ENCODE peak calls at places on chromosome 1, in six cellular contexts. F is NCI-H2029, N is Calu3, L is SJCRH30, M is NCI-H1105 treated with DMSO at 0.1 percent for 48 hours, Z is RPMI7951. C is an unnamed sample.

GRCh38 chr1:20708891-20709290 is 8.9 kb downstream of the KIF17 start:
- DNase-seq in F (no peak), N (no peak), L (no peak), M (no peak), Z (no peak), C (no peak)

GRCh38 chr1:11650331-11650991 is 3.8 kb downstream of the FBXO2 start:
- DNase-seq in F (peak), N (peak), L (peak), M (no peak), Z (peak), C (peak)

GRCh38 chr1:185696419-185697150 is 37.6 kb upstream of the HMCN1 start:
- DNase-seq in F (peak), N (no peak), L (no peak), M (peak), Z (no peak), C (peak)

GRCh38 chr1:46026531-46026930 is 105.9 kb downstream of the PIK3R3 start:
- DNase-seq in F (no peak), N (no peak), L (no peak), M (no peak), Z (no peak), C (no peak)

GRCh38 chr1:116624040-116624439 is 43.5 kb downstream of the IGSF3 start:
- DNase-seq in F (no peak), N (no peak), L (no peak), M (no peak), Z (no peak), C (no peak)

GRCh38 chr1:67760030-67760821 is 73.0 kb downstream of the GNG12 start:
- DNase-seq in F (peak), N (peak), L (peak), M (peak), Z (peak), C (peak)

GRCh38 chr1:154962238-154962678 is 676 bp upstream of the PYGO2 start:
- DNase-seq in F (no peak), N (no peak), L (peak), M (no peak), Z (no peak), C (no peak)

GRCh38 chr1:227999056-227999930 is 7.5 kb upstream of the WNT3A start:
- DNase-seq in F (no peak), N (peak), L (peak), M (peak), Z (peak), C (peak)

GRCh38 chr1:1066403-1067283 is 7.5 kb downstream of the RNF223 start:
- DNase-seq in F (no peak), N (no peak), L (no peak), M (no peak), Z (no peak), C (no peak)

GRCh38 chr1:198955085-198955484 is 316.2 kb downstream of the PTPRC start:
- DNase-seq in F (no peak), N (no peak), L (no peak), M (no peak), Z (no peak), C (no peak)

GRCh38 chr1:55055084-55055882 is 15.9 kb downstream of the PCSK9 start:
- DNase-seq in F (no peak), N (no peak), L (peak), M (no peak), Z (no peak), C (no peak)

GRCh38 chr1:58927722-58928085 is 143.9 kb upstream of the JUN start:
- DNase-seq in F (no peak), N (no peak), L (no peak), M (no peak), Z (peak), C (no peak)

GRCh38 chr1:234125283-234125682 is 220.8 kb downstream of the SLC35F3 start:
- DNase-seq in F (peak), N (peak), L (peak), M (no peak), Z (peak), C (peak)

GRCh38 chr1:170698711-170699275 is 34.9 kb downstream of the PRRX1 start:
- DNase-seq in F (no peak), N (no peak), L (no peak), M (peak), Z (peak), C (no peak)

GRCh38 chr1:167086033-167086432 is 4.1 kb downstream of the GPA33 start:
- DNase-seq in F (no peak), N (no peak), L (no peak), M (no peak), Z (no peak), C (no peak)

GRCh38 chr1:197200468-197200899 is 54.0 kb upstream of the ASPM start:
- DNase-seq in F (no peak), N (no peak), L (no peak), M (peak), Z (peak), C (no peak)

GRCh38 chr1:212782422-212783154 is 9.0 kb downstream of the NSL1 start:
- DNase-seq in F (peak), N (no peak), L (peak), M (peak), Z (peak), C (peak)

GRCh38 chr1:184906771-184907170 is 67.5 kb downstream of the NIBAN1 start:
- DNase-seq in F (no peak), N (no peak), L (no peak), M (no peak), Z (no peak), C (no peak)

GRCh38 chr1:77228836-77229235 is 9.6 kb upstream of the PIGK start:
- DNase-seq in F (no peak), N (no peak), L (peak), M (no peak), Z (no peak), C (no peak)

GRCh38 chr1:13764533-13764932 is 64.5 kb downstream of the PRDM2 start:
- DNase-seq in F (no peak), N (no peak), L (peak), M (no peak), Z (no peak), C (peak)

GRCh38 chr1:162305969-162306368 is 70.7 kb downstream of the SPATA46 start:
- DNase-seq in F (no peak), N (peak), L (peak), M (no peak), Z (no peak), C (no peak)

GRCh38 chr1:8412183-8412831 is 94.4 kb downstream of the SLC45A1 start:
- DNase-seq in F (no peak), N (no peak), L (peak), M (no peak), Z (peak), C (peak)

GRCh38 chr1:216388558-216388957 is 34.7 kb downstream of the USH2A start:
- DNase-seq in F (no peak), N (no peak), L (no peak), M (no peak), Z (no peak), C (peak)

GRCh38 chr1:119611701-119612113 is 36.4 kb downstream of the ZNF697 start:
- DNase-seq in F (peak), N (peak), L (peak), M (peak), Z (no peak), C (peak)

GRCh38 chr1:9293512-9294439 is 1.1 kb downstream of the SPSB1 start:
- DNase-seq in F (no peak), N (no peak), L (no peak), M (no peak), Z (peak), C (peak)

GRCh38 chr1:32981003-32981909 is 16.6 kb upstream of the RNF19B start:
- DNase-seq in F (no peak), N (peak), L (no peak), M (no peak), Z (peak), C (peak)

GRCh38 chr1:8512504-8512903 is 194.6 kb downstream of the SLC45A1 start:
- DNase-seq in F (no peak), N (no peak), L (no peak), M (no peak), Z (no peak), C (no peak)

GRCh38 chr1:53899206-53899628 is 5.2 kb downstream of the DIO1 start:
- DNase-seq in F (peak), N (peak), L (peak), M (peak), Z (peak), C (no peak)

GRCh38 chr1:981491-981954 is 370 bp downstream of the PERM1 start:
- DNase-seq in F (no peak), N (no peak), L (no peak), M (no peak), Z (no peak), C (no peak)

GRCh38 chr1:6646499-6647148 is 22.0 kb downstream of the THAP3 start:
- DNase-seq in F (no peak), N (no peak), L (peak), M (peak), Z (peak), C (peak)

GRCh38 chr1:184118051-184118450 is 66.5 kb downstream of the TSEN15 start:
- DNase-seq in F (no peak), N (no peak), L (peak), M (no peak), Z (peak), C (peak)

GRCh38 chr1:51642739-51643142 is 25.8 kb downstream of the OSBPL9 start:
- DNase-seq in F (no peak), N (no peak), L (no peak), M (no peak), Z (peak), C (peak)

GRCh38 chr1:167301355-167301754 is 80.7 kb downstream of the POU2F1 start:
- DNase-seq in F (no peak), N (no peak), L (peak), M (peak), Z (no peak), C (no peak)

GRCh38 chr1:94142583-94142982 is 21.6 kb upstream of the ABCA4 start:
- DNase-seq in F (no peak), N (no peak), L (no peak), M (no peak), Z (no peak), C (no peak)

GRCh38 chr1:39391741-39392679 is 99.4 kb upstream of the BMP8A start:
- DNase-seq in F (peak), N (peak), L (no peak), M (no peak), Z (peak), C (peak)

GRCh38 chr1:32337855-32338636 is 2.0 kb upstream of the MARCKSL1 start:
- DNase-seq in F (no peak), N (peak), L (peak), M (no peak), Z (peak), C (no peak)

GRCh38 chr1:232111616-232112015 is 485.0 kb downstream of the DISC1 start:
- DNase-seq in F (no peak), N (no peak), L (peak), M (no peak), Z (no peak), C (no peak)

GRCh38 chr1:42035205-42035829 is 116.6 kb upstream of the HIVEP3 start:
- DNase-seq in F (peak), N (peak), L (peak), M (peak), Z (peak), C (peak)

GRCh38 chr1:232968965-232969364 is 18.6 kb downstream of the NTPCR start:
- DNase-seq in F (peak), N (no peak), L (no peak), M (no peak), Z (peak), C (no peak)

GRCh38 chr1:99119193-99119592 is 114.5 kb upstream of the PLPPR5 start:
- DNase-seq in F (peak), N (no peak), L (peak), M (no peak), Z (no peak), C (no peak)

C was measured in A673.